ENCODE peak calls at places on chromosomes 6 and 20, in four cellular contexts. H, I, L and F are unnamed samples.

GRCh38 chr6:44327096-44327495 is 13.9 kb upstream of the AARS2 start:
- DNase-seq in H (no peak), I (no peak), L (no peak), F (no peak)

GRCh38 chr6:99810942-99811633 is 182.9 kb downstream of the MCHR2 start:
- DNase-seq in H (no peak), I (no peak), L (no peak), F (peak; percentile 31)

GRCh38 chr6:96995903-96996302 is 71.4 kb downstream of the KLHL32 start:
- DNase-seq in H (no peak), I (no peak), L (no peak), F (no peak)

GRCh38 chr6:27183082-27183832 is 64.2 kb upstream of the PRSS16 start:
- DNase-seq in H (no peak), I (no peak), L (no peak), F (no peak)

GRCh38 chr6:163328411-163328810 is 86.1 kb upstream of the QKI start:
- DNase-seq in H (no peak), I (no peak), L (no peak), F (no peak)

GRCh38 chr6:33812669-33813068 is 8.9 kb upstream of the MLN start:
- DNase-seq in H (peak; percentile 62), I (peak; percentile 22), L (no peak), F (peak; percentile 95)

GRCh38 chr6:157670466-157671186 is 152.4 kb upstream of the SNX9 start:
- DNase-seq in H (no peak), I (no peak), L (no peak), F (no peak)

GRCh38 chr20:1803216-1804128 is 91.7 kb upstream of the SIRPA start:
- DNase-seq in H (peak; percentile 73), I (peak; percentile 67), L (peak; percentile 64), F (peak; percentile 91)

GRCh38 chr20:62811320-62811719 is 5.5 kb upstream of the COL9A3 start:
- DNase-seq in H (no peak), I (no peak), L (no peak), F (no peak)

GRCh38 chr6:44058617-44059358 is 68.5 kb downstream of the MRPL14 start:
- DNase-seq in H (peak; percentile 96), I (no peak), L (no peak), F (peak; percentile 63)

GRCh38 chr6:26331809-26332226 is 33.2 kb upstream of the BTN3A2 start:
- DNase-seq in H (no peak), I (no peak), L (no peak), F (no peak)

GRCh38 chr6:81832304-81832703 is 79.8 kb upstream of the TENT5A start:
- DNase-seq in H (no peak), I (no peak), L (no peak), F (no peak)

GRCh38 chr6:16483315-16483875 is 245.0 kb downstream of the GMPR start:
- DNase-seq in H (no peak), I (no peak), L (no peak), F (no peak)

GRCh38 chr6:24933266-24933665 is 2.5 kb downstream of the RIPOR2 start:
- DNase-seq in H (no peak), I (no peak), L (no peak), F (no peak)

GRCh38 chr6:26537846-26538571 is at the start of gene HMGN4:
- DNase-seq in H (peak; percentile 91), I (peak; percentile 75), L (peak; percentile 84), F (peak; percentile 95)

GRCh38 chr6:14417377-14417776 is 299.8 kb downstream of the CD83 start:
- DNase-seq in H (peak; percentile 82), I (no peak), L (no peak), F (no peak)

GRCh38 chr6:137866200-137866913 is 702 bp upstream of the TNFAIP3 start:
- DNase-seq in H (peak; percentile 40), I (peak; percentile 42), L (no peak), F (no peak)